ENCODE peak calls at places on chromosome 10, in nine cellular contexts. One of them, this sample, is unnamed. For H3K4me1 and H3K9me3, the result is how much of the 10 kb centered on the place peaks cover.

GRCh38 chr10:63977329-63977923 is 456.2 kb downstream of the REEP3 start:
- DNase-seq in A549: peak
- DNase-seq in body of pancreas: peak
- DNase-seq in mucosa of descending colon: peak
- DNase-seq in naive thymus-derived CD4-positive, alpha-beta T cell: no peak
- DNase-seq in IMR-90: peak
- DNase-seq in stomach: no peak
- DNase-seq in CD8-positive, alpha-beta T cell: no peak
- DNase-seq in neuronal stem cell: peak
- DNase-seq in this sample: no peak

GRCh38 chr10:11335881-11336430 is 275.5 kb downstream of the USP6NL start:
- DNase-seq in A549: no peak
- DNase-seq in body of pancreas: no peak
- DNase-seq in mucosa of descending colon: no peak
- DNase-seq in naive thymus-derived CD4-positive, alpha-beta T cell: no peak
- DNase-seq in IMR-90: no peak
- DNase-seq in stomach: no peak
- DNase-seq in CD8-positive, alpha-beta T cell: no peak
- DNase-seq in neuronal stem cell: no peak
- DNase-seq in this sample: no peak

GRCh38 chr10:110496553-110497437 is 912 bp upstream of the DUSP5 start:
- DNase-seq in A549: no peak
- DNase-seq in body of pancreas: no peak
- DNase-seq in mucosa of descending colon: no peak
- DNase-seq in naive thymus-derived CD4-positive, alpha-beta T cell: no peak
- DNase-seq in IMR-90: no peak
- DNase-seq in stomach: no peak
- DNase-seq in CD8-positive, alpha-beta T cell: no peak
- DNase-seq in neuronal stem cell: no peak
- DNase-seq in this sample: no peak

GRCh38 chr10:112958275-112958995 is 8.4 kb downstream of the TCF7L2 start:
- DNase-seq in A549: peak
- DNase-seq in body of pancreas: no peak
- DNase-seq in mucosa of descending colon: no peak
- DNase-seq in naive thymus-derived CD4-positive, alpha-beta T cell: no peak
- DNase-seq in IMR-90: peak
- DNase-seq in stomach: no peak
- DNase-seq in CD8-positive, alpha-beta T cell: no peak
- DNase-seq in neuronal stem cell: no peak
- DNase-seq in this sample: no peak

GRCh38 chr10:108521827-108522503 is 1357.5 kb upstream of the SORCS1 start:
- DNase-seq in A549: no peak
- DNase-seq in body of pancreas: peak
- DNase-seq in mucosa of descending colon: no peak
- DNase-seq in naive thymus-derived CD4-positive, alpha-beta T cell: no peak
- DNase-seq in IMR-90: no peak
- DNase-seq in stomach: no peak
- DNase-seq in CD8-positive, alpha-beta T cell: no peak
- DNase-seq in neuronal stem cell: no peak
- DNase-seq in this sample: no peak

GRCh38 chr10:59006511-59007306 is 169.7 kb upstream of the PHYHIPL start:
- DNase-seq in A549: peak
- DNase-seq in body of pancreas: peak
- DNase-seq in mucosa of descending colon: peak
- DNase-seq in naive thymus-derived CD4-positive, alpha-beta T cell: no peak
- DNase-seq in IMR-90: peak
- DNase-seq in stomach: no peak
- DNase-seq in CD8-positive, alpha-beta T cell: no peak
- DNase-seq in neuronal stem cell: no peak
- DNase-seq in this sample: no peak

GRCh38 chr10:87865201-87866025 is 2.0 kb downstream of the PTEN start:
- DNase-seq in A549: no peak
- DNase-seq in body of pancreas: no peak
- DNase-seq in mucosa of descending colon: no peak
- DNase-seq in naive thymus-derived CD4-positive, alpha-beta T cell: no peak
- DNase-seq in IMR-90: no peak
- DNase-seq in stomach: no peak
- DNase-seq in CD8-positive, alpha-beta T cell: no peak
- DNase-seq in neuronal stem cell: no peak
- DNase-seq in this sample: no peak

GRCh38 chr10:61970182-61971015 is 68.9 kb downstream of the ARID5B start:
- DNase-seq in A549: no peak
- DNase-seq in body of pancreas: no peak
- DNase-seq in mucosa of descending colon: no peak
- DNase-seq in naive thymus-derived CD4-positive, alpha-beta T cell: no peak
- DNase-seq in IMR-90: no peak
- DNase-seq in stomach: no peak
- DNase-seq in CD8-positive, alpha-beta T cell: no peak
- DNase-seq in neuronal stem cell: no peak
- DNase-seq in this sample: no peak

GRCh38 chr10:96619803-96620773 is 33.3 kb upstream of the TM9SF3 start:
- DNase-seq in A549: no peak
- DNase-seq in body of pancreas: no peak
- DNase-seq in mucosa of descending colon: no peak
- DNase-seq in naive thymus-derived CD4-positive, alpha-beta T cell: no peak
- DNase-seq in IMR-90: peak
- DNase-seq in stomach: no peak
- DNase-seq in CD8-positive, alpha-beta T cell: no peak
- DNase-seq in neuronal stem cell: no peak
- DNase-seq in this sample: peak

GRCh38 chr10:78769526-78769925 is 299.2 kb upstream of the ZMIZ1 start:
- DNase-seq in A549: no peak
- DNase-seq in body of pancreas: no peak
- DNase-seq in mucosa of descending colon: no peak
- DNase-seq in naive thymus-derived CD4-positive, alpha-beta T cell: no peak
- DNase-seq in IMR-90: no peak
- DNase-seq in stomach: no peak
- DNase-seq in CD8-positive, alpha-beta T cell: no peak
- DNase-seq in neuronal stem cell: no peak
- DNase-seq in this sample: peak

GRCh38 chr10:87960230-87960629 is 96.8 kb downstream of the PTEN start:
- DNase-seq in A549: peak
- DNase-seq in body of pancreas: no peak
- DNase-seq in mucosa of descending colon: no peak
- DNase-seq in naive thymus-derived CD4-positive, alpha-beta T cell: no peak
- DNase-seq in IMR-90: peak
- DNase-seq in stomach: no peak
- DNase-seq in CD8-positive, alpha-beta T cell: no peak
- DNase-seq in neuronal stem cell: no peak
- DNase-seq in this sample: no peak

GRCh38 chr10:36676321-36677169 is 448.9 kb upstream of the ANKRD30A start:
- DNase-seq in A549: no peak
- DNase-seq in body of pancreas: no peak
- DNase-seq in mucosa of descending colon: no peak
- DNase-seq in naive thymus-derived CD4-positive, alpha-beta T cell: no peak
- DNase-seq in IMR-90: peak
- DNase-seq in stomach: no peak
- DNase-seq in CD8-positive, alpha-beta T cell: no peak
- DNase-seq in neuronal stem cell: no peak
- DNase-seq in this sample: no peak

GRCh38 chr10:48610585-48611093 is 5.8 kb upstream of the ARHGAP22 start:
- DNase-seq in A549: no peak
- DNase-seq in body of pancreas: no peak
- DNase-seq in mucosa of descending colon: no peak
- DNase-seq in naive thymus-derived CD4-positive, alpha-beta T cell: no peak
- DNase-seq in IMR-90: no peak
- DNase-seq in stomach: no peak
- DNase-seq in CD8-positive, alpha-beta T cell: no peak
- DNase-seq in neuronal stem cell: no peak
- DNase-seq in this sample: no peak

GRCh38 chr10:110944997-110945396 is 25.6 kb downstream of the SHOC2 start:
- DNase-seq in A549: no peak
- DNase-seq in body of pancreas: no peak
- DNase-seq in mucosa of descending colon: no peak
- DNase-seq in naive thymus-derived CD4-positive, alpha-beta T cell: no peak
- DNase-seq in IMR-90: no peak
- DNase-seq in stomach: no peak
- DNase-seq in CD8-positive, alpha-beta T cell: no peak
- DNase-seq in neuronal stem cell: no peak
- DNase-seq in this sample: no peak

GRCh38 chr10:73493781-73494180 is 2.0 kb downstream of the PPP3CB start:
- DNase-seq in A549: no peak
- DNase-seq in body of pancreas: no peak
- DNase-seq in mucosa of descending colon: no peak
- DNase-seq in naive thymus-derived CD4-positive, alpha-beta T cell: no peak
- DNase-seq in IMR-90: peak
- DNase-seq in stomach: no peak
- DNase-seq in CD8-positive, alpha-beta T cell: no peak
- DNase-seq in neuronal stem cell: no peak
- DNase-seq in this sample: no peak

GRCh38 chr10:46540412-46541016 is 15.9 kb downstream of the GPRIN2 start:
- DNase-seq in A549: no peak
- DNase-seq in body of pancreas: peak
- DNase-seq in mucosa of descending colon: no peak
- DNase-seq in naive thymus-derived CD4-positive, alpha-beta T cell: no peak
- DNase-seq in IMR-90: no peak
- DNase-seq in stomach: peak
- DNase-seq in CD8-positive, alpha-beta T cell: no peak
- DNase-seq in neuronal stem cell: no peak
- DNase-seq in this sample: no peak
- H3K4me3 ChIP-seq in A549: peak
- H3K4me3 ChIP-seq in body of pancreas: no peak
- H3K4me3 ChIP-seq in mucosa of descending colon: no peak
- H3K4me3 ChIP-seq in naive thymus-derived CD4-positive, alpha-beta T cell: no peak
- H3K4me3 ChIP-seq in IMR-90: no peak
- H3K4me3 ChIP-seq in stomach: peak
- H3K4me3 ChIP-seq in CD8-positive, alpha-beta T cell: no peak
- H3K4me3 ChIP-seq in neuronal stem cell: no peak
- H3K4me3 ChIP-seq in this sample: no peak

GRCh38 chr10:35334297-35334696 is 2.0 kb upstream of the CCNY start:
- DNase-seq in A549: no peak
- DNase-seq in body of pancreas: no peak
- DNase-seq in mucosa of descending colon: no peak
- DNase-seq in naive thymus-derived CD4-positive, alpha-beta T cell: no peak
- DNase-seq in IMR-90: no peak
- DNase-seq in stomach: no peak
- DNase-seq in CD8-positive, alpha-beta T cell: no peak
- DNase-seq in neuronal stem cell: no peak
- DNase-seq in this sample: no peak
- H3K4me1 ChIP-seq in A549: half or more
- H3K4me1 ChIP-seq in body of pancreas: under half
- H3K4me1 ChIP-seq in mucosa of descending colon: under half
- H3K4me1 ChIP-seq in naive thymus-derived CD4-positive, alpha-beta T cell: under half
- H3K4me1 ChIP-seq in IMR-90: under half
- H3K4me1 ChIP-seq in stomach: half or more
- H3K4me1 ChIP-seq in CD8-positive, alpha-beta T cell: under half
- H3K4me1 ChIP-seq in neuronal stem cell: under half
- H3K4me1 ChIP-seq in this sample: under half

GRCh38 chr10:133613699-133614098 is 12.9 kb downstream of the FRG2B start:
- DNase-seq in A549: no peak
- DNase-seq in body of pancreas: no peak
- DNase-seq in mucosa of descending colon: no peak
- DNase-seq in naive thymus-derived CD4-positive, alpha-beta T cell: no peak
- DNase-seq in IMR-90: no peak
- DNase-seq in stomach: no peak
- DNase-seq in CD8-positive, alpha-beta T cell: no peak
- DNase-seq in neuronal stem cell: no peak
- DNase-seq in this sample: no peak

GRCh38 chr10:133618851-133619250 is 7.7 kb downstream of the FRG2B start:
- DNase-seq in A549: no peak
- DNase-seq in body of pancreas: peak
- DNase-seq in mucosa of descending colon: no peak
- DNase-seq in naive thymus-derived CD4-positive, alpha-beta T cell: no peak
- DNase-seq in IMR-90: no peak
- DNase-seq in stomach: no peak
- DNase-seq in CD8-positive, alpha-beta T cell: no peak
- DNase-seq in neuronal stem cell: no peak
- DNase-seq in this sample: no peak

GRCh38 chr10:133614830-133615580 is 11.6 kb downstream of the FRG2B start:
- DNase-seq in A549: no peak
- DNase-seq in body of pancreas: peak
- DNase-seq in mucosa of descending colon: peak
- DNase-seq in naive thymus-derived CD4-positive, alpha-beta T cell: no peak
- DNase-seq in IMR-90: no peak
- DNase-seq in stomach: no peak
- DNase-seq in CD8-positive, alpha-beta T cell: no peak
- DNase-seq in neuronal stem cell: no peak
- DNase-seq in this sample: no peak

GRCh38 chr10:133617196-133617595 is 9.4 kb downstream of the FRG2B start:
- DNase-seq in A549: no peak
- DNase-seq in body of pancreas: no peak
- DNase-seq in mucosa of descending colon: no peak
- DNase-seq in naive thymus-derived CD4-positive, alpha-beta T cell: no peak
- DNase-seq in IMR-90: no peak
- DNase-seq in stomach: no peak
- DNase-seq in CD8-positive, alpha-beta T cell: no peak
- DNase-seq in neuronal stem cell: no peak
- DNase-seq in this sample: no peak

DNA sequence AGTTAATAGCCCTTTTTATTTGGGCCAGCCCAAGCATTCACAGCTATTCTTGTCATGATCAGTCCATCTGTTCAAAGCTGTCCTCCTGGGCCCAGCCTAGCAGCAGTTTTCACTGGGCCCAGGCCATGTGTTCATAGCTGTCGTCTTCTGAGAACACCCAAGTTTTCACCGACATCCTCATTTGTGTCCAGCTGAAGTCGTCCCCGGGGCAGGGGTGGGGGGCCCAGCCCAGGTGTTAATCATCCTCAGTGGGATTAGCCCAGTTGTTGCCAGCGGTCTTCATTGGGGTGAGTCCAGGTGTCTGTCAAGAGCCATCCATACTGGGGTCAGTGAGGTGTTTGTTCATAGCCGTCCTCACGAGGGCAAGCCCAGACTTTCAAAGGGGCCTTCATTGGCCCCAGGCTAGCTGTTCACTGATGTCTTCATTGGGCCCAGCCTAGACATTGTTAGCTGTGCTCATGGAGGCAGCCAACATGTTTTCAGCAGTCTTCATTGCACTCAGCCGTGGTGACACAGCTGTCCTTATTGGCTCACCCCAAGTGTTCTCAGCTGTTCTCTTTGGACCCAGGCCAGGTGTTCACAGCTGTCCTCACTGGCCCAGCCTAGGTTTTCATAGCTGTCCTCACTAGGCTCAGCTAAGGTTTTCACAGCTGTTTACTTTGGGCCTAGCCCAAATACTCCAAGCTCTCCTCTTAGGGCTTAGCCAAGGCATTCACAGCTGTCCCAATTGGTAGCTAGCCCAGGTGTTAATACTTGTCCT is 10.0 kb downstream of the FRG2B start:
- DNase-seq in A549: no peak
- DNase-seq in body of pancreas: peak
- DNase-seq in mucosa of descending colon: peak
- DNase-seq in naive thymus-derived CD4-positive, alpha-beta T cell: no peak
- DNase-seq in IMR-90: no peak
- DNase-seq in stomach: peak
- DNase-seq in CD8-positive, alpha-beta T cell: no peak
- DNase-seq in neuronal stem cell: no peak
- DNase-seq in this sample: peak
- H3K9me3 ChIP-seq in A549: under half
- H3K9me3 ChIP-seq in body of pancreas: under half
- H3K9me3 ChIP-seq in mucosa of descending colon: under half
- H3K9me3 ChIP-seq in naive thymus-derived CD4-positive, alpha-beta T cell: under half
- H3K9me3 ChIP-seq in IMR-90: under half
- H3K9me3 ChIP-seq in stomach: under half
- H3K9me3 ChIP-seq in CD8-positive, alpha-beta T cell: under half
- H3K9me3 ChIP-seq in neuronal stem cell: half or more
- H3K9me3 ChIP-seq in this sample: under half

DNA sequence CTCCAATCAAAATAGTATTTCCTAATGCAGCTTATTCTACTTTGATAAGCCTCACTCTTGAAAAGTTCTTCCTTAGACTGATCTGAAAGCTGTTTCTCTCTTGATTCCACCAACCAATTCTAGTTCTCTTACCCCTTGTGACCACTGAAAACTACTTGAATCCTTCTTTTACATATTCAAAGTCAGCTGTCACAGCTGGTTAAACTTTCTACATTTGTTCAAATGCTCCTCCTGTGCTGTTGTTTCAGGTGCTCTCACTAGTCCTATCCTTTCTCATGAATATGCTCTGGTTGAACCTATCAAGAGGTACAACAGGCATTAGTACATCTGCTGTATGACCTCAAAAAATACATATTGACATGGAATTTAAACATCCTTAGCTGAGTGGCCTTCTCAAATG is 91.5 kb downstream of the MYO3A start:
- DNase-seq in A549: no peak
- DNase-seq in body of pancreas: no peak
- DNase-seq in mucosa of descending colon: no peak
- DNase-seq in naive thymus-derived CD4-positive, alpha-beta T cell: no peak
- DNase-seq in IMR-90: no peak
- DNase-seq in stomach: no peak
- DNase-seq in CD8-positive, alpha-beta T cell: no peak
- DNase-seq in neuronal stem cell: no peak
- DNase-seq in this sample: no peak
- H3K4me3 ChIP-seq in A549: no peak
- H3K4me3 ChIP-seq in body of pancreas: no peak
- H3K4me3 ChIP-seq in mucosa of descending colon: no peak
- H3K4me3 ChIP-seq in naive thymus-derived CD4-positive, alpha-beta T cell: no peak
- H3K4me3 ChIP-seq in IMR-90: no peak
- H3K4me3 ChIP-seq in stomach: no peak
- H3K4me3 ChIP-seq in CD8-positive, alpha-beta T cell: no peak
- H3K4me3 ChIP-seq in neuronal stem cell: no peak
- H3K4me3 ChIP-seq in this sample: no peak

This sample was measured in right cardiac atrium.